ENCODE peak calls at places on chromosomes 6 and 20, in five cellular contexts. N is cerebellar cortex; U is mucosa of descending colon; M is HS-5; W is stimulated activated CD8-positive, alpha-beta memory T cell treated with anti-CD3 and anti-CD28 coated beads, Interleukin-7, amount 100 ng/mL, for 4 hours. H is an unnamed sample.

GRCh38 chr6:4567141-4567540 is 209.1 kb upstream of the CDYL start:
- DNase-seq in N (no peak), U (no peak), M (peak; percentile 52), W (no peak), H (no peak)

GRCh38 chr20:54772931-54773642 is 297.7 kb downstream of the DOK5 start:
- DNase-seq in N (no peak), U (no peak), M (no peak), W (no peak), H (no peak)

GRCh38 chr6:136889271-136890193 is 32.6 kb upstream of the SLC35D3 start:
- DNase-seq in N (no peak), U (no peak), M (no peak), W (no peak), H (no peak)

GRCh38 chr6:8080338-8081151 is 16.4 kb upstream of the BLOC1S5 start:
- DNase-seq in N (no peak), U (no peak), M (peak; percentile 61), W (no peak), H (no peak)

GRCh38 chr6:158630944-158631616 is 13.5 kb downstream of the DYNLT1 start:
- DNase-seq in N (no peak), U (peak; percentile 51), M (no peak), W (no peak), H (no peak)

GRCh38 chr6:455006-455585 is 63.5 kb downstream of the IRF4 start:
- DNase-seq in N (no peak), U (no peak), M (no peak), W (peak; percentile 51), H (no peak)

GRCh38 chr6:157200611-157201010 is 122.7 kb downstream of the TMEM242 start:
- DNase-seq in N (peak; percentile 52), U (no peak), M (no peak), W (no peak), H (no peak)

GRCh38 chr6:12479885-12480284 is 189.7 kb downstream of the EDN1 start:
- DNase-seq in N (no peak), U (no peak), M (no peak), W (no peak), H (no peak)

GRCh38 chr20:55386686-55387085 is 618.6 kb downstream of the CBLN4 start:
- DNase-seq in N (no peak), U (no peak), M (peak; percentile 43), W (no peak), H (no peak)

GRCh38 chr6:157929076-157929475 is 52.6 kb upstream of the SYNJ2 start:
- DNase-seq in N (no peak), U (no peak), M (no peak), W (no peak), H (no peak)